ENCODE peak calls at places on chromosomes 3 and 15, in five cellular contexts. L is K562, R is H1, K is HepG2, X is GM12878. S is an unnamed sample.

GRCh38 chr3:150292891-150293290 is 115.2 kb upstream of the TSC22D2 start:
- DNase-seq in L (no peak), R (no peak), K (no peak), X (no peak), S (no peak)

GRCh38 chr3:159280792-159281191 is 478.9 kb downstream of the MFSD1 start:
- DNase-seq in K (no peak), L (no peak), X (no peak), R (no peak), S (no peak)

GRCh38 chr3:37703633-37704032 is 158.0 kb upstream of the CTDSPL start:
- DNase-seq in R (no peak), X (no peak), L (no peak), K (no peak), S (no peak)

GRCh38 chr3:101519685-101520365 is 6.8 kb upstream of the SENP7 start:
- DNase-seq in X (no peak), R (no peak), K (peak; percentile 56), L (no peak), S (no peak)

GRCh38 chr3:24457719-24458118 is 36.9 kb downstream of the THRB start:
- DNase-seq in L (no peak), X (no peak), K (no peak), R (no peak), S (no peak)

GRCh38 chr3:126102011-126102410 is 18.1 kb upstream of the SLC41A3 start:
- DNase-seq in K (no peak), X (no peak), R (no peak), L (no peak), S (no peak)

GRCh38 chr15:40065166-40065565 is 26.2 kb upstream of the SRP14 start:
- DNase-seq in R (no peak), X (no peak), L (no peak), K (no peak), S (no peak)

GRCh38 chr3:150341893-150342292 is 66.2 kb upstream of the TSC22D2 start:
- DNase-seq in K (no peak), X (no peak), R (no peak), L (no peak), S (no peak)

GRCh38 chr15:43776101-43776717 is 557 bp downstream of the ELL3 start:
- DNase-seq in R (no peak), L (no peak), X (peak; percentile 66), K (no peak), S (peak; percentile 82)

GRCh38 chr15:76235186-76235826 is 76.0 kb downstream of the ETFA start:
- DNase-seq in L (peak; percentile 17), K (peak; percentile 42), X (no peak), R (no peak), S (peak; percentile 67)

GRCh38 chr3:12041476-12041875 is 37.3 kb downstream of the SYN2 start:
- DNase-seq in R (no peak), L (no peak), K (no peak), X (no peak), S (no peak)

GRCh38 chr15:63054985-63055384 is 12.4 kb downstream of the TPM1 start:
- DNase-seq in X (no peak), R (no peak), L (no peak), K (no peak), S (no peak)

GRCh38 chr15:100224206-100225185 is 117.3 kb downstream of the ADAMTS17 start:
- DNase-seq in K (no peak), X (no peak), L (no peak), R (no peak), S (peak; percentile 33)

GRCh38 chr3:127822166-127822835 is at the start of gene MGLL:
- DNase-seq in L (no peak), K (no peak), R (no peak), X (no peak), S (peak; percentile 53)

GRCh38 chr3:114033721-114034120 is 22.6 kb downstream of the CCDC191 start:
- DNase-seq in L (no peak), R (no peak), K (no peak), X (no peak), S (no peak)

GRCh38 chr3:70982700-70983140 is 600.8 kb downstream of the FOXP1 start:
- DNase-seq in K (no peak), L (no peak), R (no peak), X (peak; percentile 37), S (peak; percentile 54)

GRCh38 chr3:71847794-71848193 is 62.8 kb upstream of the PROK2 start:
- DNase-seq in K (no peak), X (no peak), L (no peak), R (no peak), S (no peak)

GRCh38 chr3:172343979-172344378 is 104.3 kb downstream of the GHSR start:
- DNase-seq in R (no peak), K (no peak), L (no peak), X (no peak), S (no peak)

GRCh38 chr15:59401810-59402569 is 29.3 kb upstream of the MYO1E start:
- DNase-seq in L (no peak), R (no peak), K (no peak), X (no peak), S (peak; percentile 40)

GRCh38 chr3:152322756-152323155 is 54.0 kb downstream of the MBNL1 start:
- DNase-seq in X (peak; percentile 61), L (no peak), K (no peak), R (no peak), S (no peak)

GRCh38 chr15:62853114-62853832 is 189.3 kb upstream of the TPM1 start:
- DNase-seq in K (peak; percentile 80), R (no peak), X (no peak), L (no peak), S (no peak)

GRCh38 chr3:72160351-72160750 is 375.4 kb upstream of the PROK2 start:
- DNase-seq in L (no peak), X (no peak), R (no peak), K (no peak), S (no peak)

GRCh38 chr3:129034650-129035049 is 25.9 kb upstream of the GP9 start:
- DNase-seq in R (no peak), X (no peak), L (peak; percentile 44), K (no peak), S (no peak)

GRCh38 chr3:104275199-104275598 is 1091.5 kb upstream of the ALCAM start:
- DNase-seq in X (no peak), K (no peak), R (no peak), L (no peak), S (no peak)

GRCh38 chr3:104281713-104282112 is 1085.0 kb upstream of the ALCAM start:
- DNase-seq in X (no peak), K (no peak), R (no peak), L (no peak), S (no peak)

GRCh38 chr3:104279617-104280016 is 1087.1 kb upstream of the ALCAM start:
- DNase-seq in X (no peak), R (no peak), K (no peak), L (no peak), S (no peak)
- TF ChIP-seq CREB1 in X (no peak), R (no peak), K (no peak), L (no peak), S (no peak)

GRCh38 chr3:64251019-64251418 is 25.8 kb upstream of the PRICKLE2 start:
- DNase-seq in L (no peak), R (no peak), K (peak; percentile 66), X (no peak), S (no peak)
- TF ChIP-seq CTCF in L (no peak), R (no peak), K (no peak), X (no peak), S (no peak)

GRCh38 chr3:8595935-8596262 is 48.7 kb downstream of the SSUH2 start:
- DNase-seq in R (no peak), X (no peak), L (no peak), K (no peak), S (no peak)
- H3K4me1 ChIP-seq in R (no peaks in the 10 kb centered on the region), X (no peaks in the 10 kb centered on the region), L (no peaks in the 10 kb centered on the region), K (peaks cover 9% of the 10 kb centered on the region), S (no peaks in the 10 kb centered on the region)

GRCh38 chr3:14883226-14883625 is 64.2 kb upstream of the NR2C2 start:
- DNase-seq in K (no peak), L (no peak), X (no peak), R (no peak), S (no peak)

GRCh38 chr3:14880486-14881179 is 61.9 kb downstream of the FGD5 start:
- DNase-seq in R (no peak), X (no peak), L (no peak), K (no peak), S (no peak)

GRCh38 chr3:14886101-14886500 is 61.3 kb upstream of the NR2C2 start:
- DNase-seq in X (no peak), L (no peak), R (no peak), K (no peak), S (no peak)

GRCh38 chr3:14885307-14885706 is 62.1 kb upstream of the NR2C2 start:
- DNase-seq in R (no peak), L (no peak), K (no peak), X (no peak), S (no peak)

DNA sequence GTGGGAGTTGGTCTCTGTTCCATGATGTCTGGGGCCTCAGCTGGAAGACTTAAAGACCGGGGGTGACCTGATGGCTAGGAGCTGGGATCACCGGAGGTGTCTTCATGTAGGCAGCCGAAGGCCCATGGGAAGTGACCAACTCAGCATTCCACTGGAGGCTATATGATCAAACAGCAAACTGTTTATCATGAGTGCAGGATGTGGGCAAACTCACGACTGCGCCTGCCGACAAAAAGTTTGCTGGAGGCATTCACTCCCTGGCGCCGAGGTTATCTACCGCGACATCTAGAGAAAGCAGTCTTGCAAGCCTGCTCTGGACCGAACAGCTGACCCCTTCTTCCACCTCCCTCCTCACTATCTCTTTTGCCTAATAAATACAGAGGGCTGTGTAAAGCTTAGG is 62.7 kb upstream of the NR2C2 start:
- DNase-seq in K (no peak), X (no peak), L (no peak), R (no peak), S (no peak)
- TF ChIP-seq CREB1 in K (no peak), X (no peak), L (no peak), R (no peak), S (no peak)

DNA sequence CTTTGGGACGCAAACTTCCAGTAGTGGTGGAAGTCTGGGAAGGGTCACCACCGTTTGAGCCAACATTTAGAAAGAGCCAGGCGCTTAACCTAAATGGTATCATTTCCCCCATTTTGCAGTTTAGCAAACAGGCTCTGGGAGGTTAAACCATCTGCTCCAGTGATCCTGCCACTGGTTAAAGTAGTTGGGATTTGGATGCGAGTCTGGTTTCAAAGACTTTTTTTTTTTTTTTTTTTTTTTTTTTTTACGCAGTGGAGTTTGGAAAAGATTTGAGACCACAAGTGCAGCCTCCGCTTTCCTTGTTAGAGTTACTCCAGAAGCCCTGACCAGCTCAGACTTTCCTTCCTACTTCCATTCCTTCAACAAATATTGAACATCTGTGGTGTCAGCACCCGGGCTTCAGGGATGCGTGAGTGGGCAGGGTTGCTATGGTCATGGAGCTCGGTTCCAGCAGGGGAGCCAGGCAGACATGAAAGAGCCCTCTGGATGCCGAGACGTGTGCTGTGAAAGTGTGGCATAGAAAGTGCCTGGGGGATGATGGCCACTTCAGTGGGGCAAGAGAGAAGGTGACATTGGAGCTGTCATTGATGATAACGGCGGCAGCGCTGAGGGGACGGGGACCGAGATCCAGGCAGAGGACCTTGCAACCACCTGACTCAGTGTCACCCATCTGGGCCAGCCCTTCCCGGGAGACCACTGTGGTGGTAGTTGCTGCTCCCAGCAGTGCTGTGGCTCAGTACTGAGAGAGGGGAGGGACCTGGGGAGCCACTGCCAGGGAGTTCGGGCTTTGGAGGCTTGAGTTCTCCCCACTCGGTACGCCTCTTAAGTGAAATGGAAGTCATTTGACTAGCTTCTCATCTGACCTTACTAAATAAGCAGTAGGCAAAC is 1.1 kb upstream of the RNU6-1 start:
- DNase-seq in K (peak; percentile 50), L (no peak), R (no peak), X (no peak), S (no peak)
- TF ChIP-seq CTCF in K (peak; percentile 9), L (peak; percentile 3), R (no peak), X (no peak), S (no peak)